ENCODE peak calls at places on chromosomes 7 and 10, in six cellular contexts. Q, I, U, K, S and A are unnamed samples.

GRCh38 chr10:88541116-88541626 is 41.9 kb downstream of the RNLS start:
- DNase-seq in K (no peak), U (no peak), I (no peak), Q (no peak), S (peak; percentile 44), A (peak; percentile 50)

GRCh38 chr7:55142919-55143600 is 124.2 kb downstream of the EGFR start:
- DNase-seq in S (no peak), U (no peak), Q (no peak), K (no peak), I (no peak), A (no peak)

GRCh38 chr10:61992059-61992460 is 90.6 kb downstream of the ARID5B start:
- DNase-seq in U (no peak), I (no peak), K (no peak), Q (no peak), S (peak; percentile 54), A (no peak)

GRCh38 chr10:44963772-44964633 is 4.4 kb downstream of the RASSF4 start:
- DNase-seq in U (peak; percentile 59), Q (peak; percentile 62), S (peak; percentile 34), I (peak; percentile 82), K (peak; percentile 69), A (no peak)

GRCh38 chr7:47045169-47045568 is 536.7 kb downstream of the TNS3 start:
- DNase-seq in U (no peak), K (no peak), Q (no peak), S (no peak), I (no peak), A (no peak)

GRCh38 chr10:59079386-59080226 is 96.8 kb upstream of the PHYHIPL start:
- DNase-seq in K (no peak), Q (no peak), U (no peak), I (no peak), S (peak; percentile 86), A (peak; percentile 46)

GRCh38 chr10:132497083-132497680 is 40.4 kb upstream of the INPP5A start:
- DNase-seq in K (no peak), U (no peak), I (no peak), Q (no peak), S (no peak), A (no peak)

GRCh38 chr10:109721401-109722028 is 201.8 kb downstream of the XPNPEP1 start:
- DNase-seq in U (no peak), K (no peak), Q (no peak), I (no peak), S (no peak), A (no peak)

GRCh38 chr10:88095291-88095721 is 231.9 kb downstream of the PTEN start:
- DNase-seq in K (no peak), U (no peak), S (peak; percentile 73), Q (peak; percentile 46), I (no peak), A (peak; percentile 88)

GRCh38 chr7:76380623-76380966 is 21.8 kb upstream of the YWHAG start:
- DNase-seq in I (no peak), Q (no peak), S (no peak), U (no peak), K (no peak), A (no peak)

GRCh38 chr10:1063232-1063862 is 7.2 kb downstream of the WDR37 start:
- DNase-seq in S (no peak), I (no peak), K (no peak), U (no peak), Q (no peak), A (no peak)

GRCh38 chr10:110870823-110871235 is 899 bp upstream of the PDCD4 start:
- DNase-seq in Q (no peak), S (no peak), I (no peak), K (no peak), U (no peak), A (no peak)

GRCh38 chr10:122459586-122460273 is 1.6 kb upstream of the HTRA1 start:
- DNase-seq in I (no peak), K (no peak), U (no peak), S (peak; percentile 87), Q (no peak), A (no peak)

GRCh38 chr10:80462986-80463741 is 9.1 kb downstream of the TSPAN14 start:
- DNase-seq in I (no peak), U (no peak), Q (no peak), S (peak; percentile 77), K (no peak), A (peak; percentile 32)

GRCh38 chr10:112361951-112362770 is 11.8 kb upstream of the ACSL5 start:
- DNase-seq in I (no peak), K (no peak), U (no peak), S (peak; percentile 46), Q (no peak), A (peak; percentile 8)

GRCh38 chr10:112754001-112754411 is 196.0 kb upstream of the TCF7L2 start:
- DNase-seq in I (no peak), S (peak; percentile 23), K (no peak), U (no peak), Q (no peak), A (peak; percentile 16)

GRCh38 chr10:131159771-131160170 is 151.8 kb downstream of the TCERG1L start:
- DNase-seq in Q (no peak), U (no peak), K (no peak), I (no peak), S (no peak), A (no peak)

GRCh38 chr7:111953611-111954010 is 252.6 kb downstream of the DOCK4 start:
- DNase-seq in I (no peak), U (no peak), K (peak; percentile 73), Q (no peak), S (no peak), A (peak; percentile 92)

GRCh38 chr10:649798-650690 is 39.4 kb downstream of the DIP2C start:
- DNase-seq in Q (peak; percentile 86), S (no peak), U (no peak), I (no peak), K (no peak), A (no peak)

GRCh38 chr7:114086906-114087651 is 168.3 kb upstream of the PPP1R3A start:
- DNase-seq in U (peak; percentile 56), Q (peak; percentile 39), K (peak; percentile 73), S (peak; percentile 43), I (peak; percentile 29), A (peak; percentile 3)

GRCh38 chr7:98225913-98226614 is 14.8 kb downstream of the BHLHA15 start:
- DNase-seq in U (no peak), Q (no peak), I (no peak), S (no peak), K (no peak), A (no peak)

GRCh38 chr7:152544481-152544927 is 108.7 kb upstream of the KMT2C start:
- DNase-seq in I (no peak), S (no peak), K (no peak), U (peak; percentile 58), Q (peak; percentile 53), A (no peak)

GRCh38 chr10:35452847-35453246 is 116.5 kb downstream of the CCNY start:
- DNase-seq in K (no peak), U (no peak), Q (no peak), S (no peak), I (no peak), A (no peak)

GRCh38 chr10:35456175-35456574 is 119.9 kb downstream of the CCNY start:
- DNase-seq in S (no peak), K (no peak), Q (no peak), I (no peak), U (no peak), A (no peak)

GRCh38 chr10:35451103-35452016 is 115.1 kb downstream of the CCNY start:
- DNase-seq in S (no peak), K (no peak), U (no peak), Q (no peak), I (no peak), A (no peak)

GRCh38 chr10:35456784-35457183 is 120.5 kb downstream of the CCNY start:
- DNase-seq in U (no peak), K (no peak), I (no peak), Q (no peak), S (no peak), A (no peak)

GRCh38 chr10:35453855-35454532 is 117.7 kb downstream of the CCNY start:
- DNase-seq in I (no peak), Q (no peak), U (no peak), S (peak; percentile 50), K (no peak), A (peak; percentile 73)
- H3K4me1 ChIP-seq in I (peaks cover 16% of the 10 kb centered on the region), Q (peaks cover 19% of the 10 kb centered on the region), U (peaks cover 10% of the 10 kb centered on the region), S (peaks cover 15% of the 10 kb centered on the region), K (peaks cover 5% of the 10 kb centered on the region), A (peaks cover 40% of the 10 kb centered on the region)

DNA sequence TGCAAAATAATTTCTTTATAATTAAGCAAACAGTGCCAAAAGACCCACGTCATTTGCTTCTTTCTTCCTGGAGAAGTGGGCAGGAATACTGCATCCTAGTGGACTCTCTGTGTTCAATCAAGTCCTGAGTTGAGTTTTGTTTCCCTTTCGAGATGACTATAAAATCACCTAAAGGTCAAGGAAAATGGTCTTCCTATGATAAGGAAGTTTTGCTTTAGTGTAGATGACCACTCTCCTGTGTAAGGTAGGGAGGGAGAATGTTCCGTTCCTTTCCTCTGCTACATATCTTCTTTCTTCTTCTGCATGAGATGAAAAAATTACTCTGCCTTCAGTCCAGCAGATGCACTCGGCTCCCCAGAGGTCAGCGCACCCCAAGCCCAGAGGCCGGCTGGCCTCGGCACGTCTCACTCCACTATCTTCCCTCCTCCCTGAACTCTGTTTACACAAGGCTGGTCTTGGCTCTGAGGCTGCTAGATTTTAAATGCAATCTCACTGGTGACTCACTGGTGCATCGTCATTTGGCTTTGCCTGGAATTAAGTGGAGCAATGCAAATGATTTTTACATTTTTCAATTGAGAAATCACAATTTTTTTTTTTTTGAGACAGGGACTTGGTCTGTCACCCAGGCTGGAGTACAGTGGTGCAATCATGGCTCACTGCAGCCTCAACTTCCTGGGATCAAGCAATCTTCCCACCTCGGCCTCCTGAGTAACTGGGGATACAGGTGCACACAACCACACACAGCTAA is 18.6 kb upstream of the VDAC2 start:
- DNase-seq in U (no peak), I (peak; percentile 79), Q (peak; percentile 85), K (no peak), S (peak; percentile 91), A (peak; percentile 85)
- H3K4me2 ChIP-seq in U (no peak overlapping the region), I (peak overlapping the region; percentile 77), Q (peak overlapping the region; percentile 49), K (no peak overlapping the region), S (peak overlapping the region; percentile 53), A (peak overlapping the region; percentile 60)

DNA sequence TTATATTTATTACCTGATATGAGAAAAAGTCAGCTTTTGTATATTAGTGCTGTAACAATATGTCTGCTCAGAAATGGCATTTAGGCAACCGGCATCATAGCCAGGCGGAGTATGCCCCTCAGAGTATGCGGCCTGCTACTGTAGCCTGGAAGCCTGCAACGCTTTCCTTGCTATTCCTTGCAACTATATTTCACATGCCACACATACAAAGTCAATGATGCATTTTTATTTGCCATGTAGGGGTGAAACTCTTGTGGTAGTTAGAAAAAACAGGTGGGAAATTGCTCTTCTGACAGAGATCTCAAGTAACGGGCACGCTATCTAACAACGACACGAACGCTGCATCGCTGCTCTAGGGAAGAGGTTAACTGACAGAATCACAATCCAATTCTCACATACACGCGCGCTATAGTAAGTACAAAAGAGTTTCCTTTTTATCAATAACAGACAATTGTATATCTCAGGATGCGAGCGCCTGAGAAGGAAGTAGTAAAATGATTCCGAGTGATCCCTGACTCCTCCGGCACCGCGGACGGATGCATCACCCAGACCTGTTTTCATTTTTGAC is 5.9 kb downstream of the EBF3 start:
- DNase-seq in U (no peak), I (no peak), S (no peak), Q (no peak), K (no peak), A (no peak)
- H3K4me3 ChIP-seq in U (no peak overlapping the region), I (no peak overlapping the region), S (no peak overlapping the region), Q (no peak overlapping the region), K (no peak overlapping the region), A (no peak overlapping the region)

DNA sequence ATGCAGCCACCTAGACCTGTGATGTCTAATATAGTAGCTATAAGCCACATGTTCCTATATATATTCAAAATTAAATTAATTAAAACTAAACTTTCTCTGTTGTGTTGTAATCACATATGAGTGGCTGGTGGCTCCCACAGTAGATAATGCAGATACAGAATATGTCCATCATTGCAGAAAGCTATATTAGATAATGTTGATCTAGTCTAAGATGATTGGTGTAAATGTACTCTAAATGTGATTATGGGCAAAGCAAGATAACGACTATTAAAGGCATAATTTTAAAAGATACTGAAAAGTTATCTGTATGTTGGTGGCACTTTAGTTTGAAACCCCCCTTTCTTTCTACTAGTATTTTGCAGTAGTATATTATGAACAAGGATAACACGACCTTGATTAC is 5.7 kb upstream of the HGF start:
- DNase-seq in I (no peak), Q (no peak), K (no peak), U (no peak), S (no peak), A (no peak)
- H3K4me1 ChIP-seq in I (no peaks in the 10 kb centered on the region), Q (no peaks in the 10 kb centered on the region), K (peaks cover 13% of the 10 kb centered on the region), U (no peaks in the 10 kb centered on the region), S (peaks cover 4% of the 10 kb centered on the region), A (no peaks in the 10 kb centered on the region)